ENCODE peak calls at places on chromosomes 16 and 17, in six cellular contexts. B is ELF-1, J is fibroblast of pulmonary artery, N is B cell, G is tibial artery, F is EL. M is an unnamed sample.

GRCh38 chr17:10563991-10564660 is 14.7 kb upstream of the MYH2 start:
- DNase-seq in B (no peak), J (no peak), N (no peak), G (no peak), F (no peak), M (no peak)

GRCh38 chr17:57892820-57893595 is 43.2 kb upstream of the MRPS23 start:
- DNase-seq in B (peak; percentile 87), J (peak; percentile 99), N (no peak), G (peak; percentile 98), F (peak; percentile 99), M (peak; percentile 96)

GRCh38 chr16:84888450-84888849 is 68.7 kb downstream of the CRISPLD2 start:
- DNase-seq in B (no peak), J (no peak), N (no peak), G (no peak), F (peak; percentile 41), M (no peak)

GRCh38 chr16:4345439-4346204 is 5.5 kb downstream of the PAM16 start:
- DNase-seq in B (no peak), J (no peak), N (no peak), G (no peak), F (no peak), M (no peak)

GRCh38 chr17:4999429-5000093 is 1.8 kb downstream of the KIF1C start:
- DNase-seq in B (no peak), J (no peak), N (no peak), G (no peak), F (no peak), M (no peak)

GRCh38 chr16:88803264-88803987 is at the start of gene CDT1:
- DNase-seq in B (peak; percentile 82), J (peak; percentile 77), N (peak; percentile 100), G (peak; percentile 91), F (peak; percentile 78), M (peak; percentile 22)

GRCh38 chr17:20281860-20282259 is 185.5 kb downstream of the LGALS9B start:
- DNase-seq in B (no peak), J (no peak), N (no peak), G (peak; percentile 83), F (no peak), M (no peak)

GRCh38 chr17:78781339-78782304 is at the start of gene CYTH1:
- DNase-seq in B (peak; percentile 40), J (peak; percentile 27), N (peak; percentile 47), G (peak; percentile 79), F (peak; percentile 44), M (no peak)

GRCh38 chr16:67613808-67614207 is 31.1 kb upstream of the CARMIL2 start:
- DNase-seq in B (peak; percentile 36), J (no peak), N (no peak), G (no peak), F (no peak), M (no peak)

GRCh38 chr16:85480727-85481101 is 132.4 kb upstream of the GSE1 start:
- DNase-seq in B (peak; percentile 46), J (no peak), N (no peak), G (no peak), F (no peak), M (no peak)

GRCh38 chr17:50469005-50469605 is 425 bp upstream of the CHAD start:
- DNase-seq in B (no peak), J (no peak), N (peak; percentile 75), G (no peak), F (no peak), M (no peak)

GRCh38 chr17:41864498-41864836 is 756 bp downstream of the KLHL11 start:
- DNase-seq in B (no peak), J (peak; percentile 7), N (peak; percentile 68), G (no peak), F (peak; percentile 36), M (peak; percentile 23)

GRCh38 chr16:72939247-72939646 is 108.7 kb downstream of the ZFHX3 start:
- DNase-seq in B (peak; percentile 37), J (peak; percentile 77), N (no peak), G (peak; percentile 86), F (no peak), M (peak; percentile 70)

GRCh38 chr17:49571283-49571682 is 4.4 kb upstream of the NXPH3 start:
- DNase-seq in B (no peak), J (no peak), N (no peak), G (no peak), F (no peak), M (no peak)

GRCh38 chr17:48799069-48799710 is 17.8 kb downstream of the TTLL6 start:
- DNase-seq in B (no peak), J (no peak), N (no peak), G (no peak), F (no peak), M (no peak)

M was measured in brain microvascular endothelial cell.